ENCODE peak calls at places on chromosomes 1 and 21, in nine cellular contexts. J is PC-9, U is neural progenitor cell, O is GM23338, S is astrocyte, D is H9, X is OCI-LY7, R is K562, C is GM23248. L is an unnamed sample.

GRCh38 chr1:72705921-72706320 is 423.6 kb upstream of the NEGR1 start:
- DNase-seq in J (no peak), U (no peak), O (no peak), S (no peak), D (no peak), X (no peak), R (no peak), C (no peak), L (no peak)

GRCh38 chr1:12717301-12717838 is 1.5 kb downstream of the AADACL3 start:
- DNase-seq in J (no peak), U (peak; percentile 4), O (no peak), S (no peak), D (peak; percentile 41), X (no peak), R (no peak), C (no peak), L (no peak)

GRCh38 chr1:91282695-91283420 is 121.8 kb downstream of the HFM1 start:
- DNase-seq in J (peak; percentile 37), U (peak; percentile 83), O (peak; percentile 91), S (peak; percentile 50), D (peak; percentile 64), X (peak; percentile 64), R (peak; percentile 60), C (peak; percentile 79), L (peak; percentile 90)

GRCh38 chr1:179142889-179143299 is 61.0 kb downstream of the TOR3A start:
- DNase-seq in J (peak; percentile 41), U (no peak), O (no peak), S (peak; percentile 99), D (no peak), X (no peak), R (no peak), C (peak; percentile 98), L (no peak)

GRCh38 chr1:177945943-177946650 is 23.8 kb downstream of the SEC16B start:
- DNase-seq in J (peak; percentile 57), U (peak; percentile 82), O (peak; percentile 90), S (no peak), D (peak; percentile 84), X (peak; percentile 58), R (peak; percentile 70), C (peak; percentile 74), L (no peak)

GRCh38 chr1:216686860-216687545 is 36.2 kb downstream of the ESRRG start:
- DNase-seq in J (no peak), U (peak; percentile 27), O (peak; percentile 32), S (peak; percentile 3), D (peak; percentile 41), X (no peak), R (no peak), C (no peak), L (no peak)

GRCh38 chr1:28801461-28801860 is 10.5 kb upstream of the OPRD1 start:
- DNase-seq in J (no peak), U (no peak), O (no peak), S (no peak), D (no peak), X (no peak), R (no peak), C (no peak), L (no peak)

GRCh38 chr1:26949926-26950319 is 10.3 kb downstream of the KDF1 start:
- DNase-seq in J (peak; percentile 18), U (no peak), O (no peak), S (no peak), D (no peak), X (no peak), R (no peak), C (no peak), L (no peak)

GRCh38 chr1:204348722-204349121 is 11.0 kb downstream of the PLEKHA6 start:
- DNase-seq in J (no peak), U (peak; percentile 60), O (peak; percentile 46), S (peak; percentile 49), D (no peak), X (no peak), R (peak; percentile 74), C (peak; percentile 87), L (peak; percentile 82)

GRCh38 chr1:5704785-5705514 is 287.3 kb downstream of the NPHP4 start:
- DNase-seq in J (no peak), U (no peak), O (no peak), S (no peak), D (no peak), X (no peak), R (no peak), C (no peak), L (no peak)

GRCh38 chr1:226248091-226248490 is 24.6 kb downstream of the MIXL1 start:
- DNase-seq in J (no peak), U (no peak), O (no peak), S (no peak), D (no peak), X (no peak), R (no peak), C (peak; percentile 56), L (no peak)

GRCh38 chr1:12502300-12503109 is 115.5 kb downstream of the DHRS3 start:
- DNase-seq in J (no peak), U (no peak), O (no peak), S (no peak), D (no peak), X (no peak), R (no peak), C (no peak), L (peak; percentile 85)

GRCh38 chr1:91699339-91699970 is 186.5 kb downstream of the TGFBR3 start:
- DNase-seq in J (no peak), U (no peak), O (no peak), S (no peak), D (no peak), X (no peak), R (no peak), C (peak; percentile 97), L (peak; percentile 51)

GRCh38 chr1:181583598-181583997 is 100.3 kb downstream of the CACNA1E start:
- DNase-seq in J (no peak), U (peak; percentile 23), O (peak; percentile 87), S (no peak), D (peak; percentile 60), X (no peak), R (no peak), C (no peak), L (no peak)

GRCh38 chr21:30880914-30881313 is 466 bp downstream of the KRTAP11-1 start:
- DNase-seq in J (no peak), U (no peak), O (no peak), S (no peak), D (no peak), X (no peak), R (no peak), C (no peak), L (no peak)
- H3K79me2 ChIP-seq in J (no peaks in the 10 kb centered on the region), U (no peaks in the 10 kb centered on the region), O (no peaks in the 10 kb centered on the region), S (no peaks in the 10 kb centered on the region), D (no peaks in the 10 kb centered on the region), X (no peaks in the 10 kb centered on the region), R (no peaks in the 10 kb centered on the region), C (no peaks in the 10 kb centered on the region), L (no peaks in the 10 kb centered on the region)

DNA sequence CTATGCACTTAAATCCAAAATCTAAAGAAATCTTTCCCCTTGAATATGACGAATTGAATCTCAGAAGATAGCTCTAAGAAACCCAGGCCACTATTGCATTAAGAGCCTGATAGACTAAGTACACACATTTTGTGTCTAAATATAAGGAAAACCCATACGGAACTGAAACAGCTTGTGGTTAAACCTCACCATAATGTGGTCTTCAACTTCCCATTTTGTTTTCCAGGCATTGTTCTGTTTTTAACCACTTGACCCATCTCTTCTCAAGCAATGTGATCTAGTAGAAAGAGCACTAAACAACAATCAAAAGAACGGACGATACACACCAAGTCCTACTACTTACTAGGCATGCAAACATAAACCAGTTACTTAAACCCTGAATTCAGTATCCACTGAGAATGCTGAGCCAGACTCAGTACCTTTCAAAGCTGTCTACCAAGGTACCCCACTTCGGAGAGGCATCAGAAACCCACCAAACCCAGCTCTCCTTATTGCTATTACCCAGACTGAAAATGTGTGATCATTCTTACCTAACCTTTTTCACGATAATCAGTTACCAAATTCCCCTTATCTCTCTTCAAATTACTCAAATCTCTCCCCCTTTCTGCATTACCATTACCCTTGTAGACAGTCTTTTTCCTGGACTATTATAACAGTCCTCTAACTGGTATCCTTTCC is 12.8 kb downstream of the OTUD7B start:
- DNase-seq in J (no peak), U (no peak), O (no peak), S (no peak), D (no peak), X (peak; percentile 75), R (no peak), C (no peak), L (no peak)
- H4K20me1 ChIP-seq in J (peaks cover 20% of the 10 kb centered on the region), U (peaks cover 67% of the 10 kb centered on the region), O (peaks cover 9% of the 10 kb centered on the region), S (peaks cover 87% of the 10 kb centered on the region), D (no peaks in the 10 kb centered on the region), X (peaks cover 43% of the 10 kb centered on the region), R (peaks cover 18% of the 10 kb centered on the region), C (peaks cover 18% of the 10 kb centered on the region), L (peaks cover 61% of the 10 kb centered on the region)

DNA sequence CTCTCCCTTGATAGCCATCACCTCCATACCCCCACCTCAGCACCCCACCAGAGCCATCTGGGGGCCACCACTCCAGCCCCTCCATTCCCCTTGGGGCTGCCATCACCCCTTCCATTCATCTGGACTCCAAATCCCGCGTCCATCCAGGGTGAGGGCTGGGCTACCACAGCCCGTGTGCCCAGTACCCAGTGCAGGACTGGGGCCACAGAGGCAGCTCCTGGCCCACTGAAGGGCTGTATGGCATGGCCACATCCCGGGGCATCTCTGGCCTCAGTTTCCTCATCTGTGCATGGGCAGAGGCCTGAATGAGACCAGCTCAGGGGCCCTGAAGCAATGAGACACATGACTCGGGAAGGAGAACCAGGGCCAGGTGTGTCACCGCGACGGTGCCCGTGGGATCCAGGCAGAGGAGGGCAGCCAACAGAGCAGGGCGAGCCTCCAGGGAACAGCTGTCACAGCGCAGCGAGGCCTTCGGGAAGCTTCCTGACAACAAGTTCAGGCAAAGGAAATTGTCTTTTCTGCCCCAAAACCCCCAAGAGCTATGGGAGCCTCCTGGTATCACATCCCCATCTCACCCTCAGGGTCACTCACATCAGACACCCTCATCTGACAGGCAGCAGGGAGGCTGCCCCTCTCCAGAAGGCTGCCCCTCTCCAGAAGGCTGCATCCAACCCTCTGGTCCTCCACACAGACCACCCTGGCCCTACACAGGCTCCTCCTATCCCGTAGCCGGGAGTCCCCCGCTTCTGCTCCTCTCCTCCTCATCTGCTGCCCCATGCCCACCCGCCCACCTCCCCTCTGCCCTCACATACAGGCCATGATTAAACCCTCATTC is 76.3 kb downstream of the MEGF6 start:
- DNase-seq in J (no peak), U (no peak), O (no peak), S (no peak), D (no peak), X (no peak), R (no peak), C (no peak), L (peak; percentile 87)
- H3K79me2 ChIP-seq in J (peaks cover 12% of the 10 kb centered on the region), U (no peaks in the 10 kb centered on the region), O (no peaks in the 10 kb centered on the region), S (no peaks in the 10 kb centered on the region), D (no peaks in the 10 kb centered on the region), X (no peaks in the 10 kb centered on the region), R (no peaks in the 10 kb centered on the region), C (no peaks in the 10 kb centered on the region), L (peaks cover under 1% of the 10 kb centered on the region)

DNA sequence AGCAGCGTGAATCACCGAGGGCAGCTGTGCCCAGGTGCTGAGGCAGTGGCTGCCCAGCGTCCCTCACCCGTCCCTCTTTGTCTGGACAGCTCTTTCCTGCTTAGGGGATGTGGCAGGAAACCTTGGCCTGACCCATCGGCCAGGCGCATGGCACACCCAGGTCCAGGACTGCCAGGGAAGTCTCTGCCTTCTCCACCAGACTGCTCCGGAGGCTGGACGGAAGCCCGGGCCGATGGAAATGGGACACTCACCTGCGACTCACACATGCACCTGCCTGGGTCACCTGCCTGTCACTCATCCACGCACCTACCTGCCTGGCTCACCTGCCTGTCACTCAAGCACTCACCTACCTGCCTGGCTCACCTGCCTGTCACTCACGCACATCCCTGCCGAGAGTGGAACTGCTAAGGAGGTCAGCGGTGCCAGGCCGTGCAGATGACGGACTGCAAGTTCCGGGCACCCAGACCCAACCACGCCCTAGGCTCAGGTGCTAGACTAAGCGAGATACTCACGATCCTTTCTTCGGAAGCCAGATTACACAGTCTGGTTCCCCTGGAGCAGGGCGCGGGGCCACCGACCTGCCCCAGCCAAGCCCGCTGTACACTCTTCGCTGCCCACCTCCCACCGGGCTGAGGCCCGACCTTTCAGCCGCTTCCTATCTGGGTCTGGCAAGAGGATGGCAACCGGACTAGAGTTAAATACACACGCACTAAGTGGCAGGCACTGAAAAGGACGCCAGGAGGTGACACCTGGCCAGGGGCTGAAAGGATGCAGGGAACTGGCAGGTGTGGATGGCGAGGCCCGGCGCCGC is 1.1 kb downstream of the UBE2J2 start:
- DNase-seq in J (peak; percentile 65), U (no peak), O (no peak), S (no peak), D (no peak), X (peak; percentile 54), R (no peak), C (peak; percentile 25), L (no peak)
- H4K20me1 ChIP-seq in J (peaks cover 45% of the 10 kb centered on the region), U (peaks cover 53% of the 10 kb centered on the region), O (peaks cover 18% of the 10 kb centered on the region), S (peaks cover 48% of the 10 kb centered on the region), D (peaks cover 2% of the 10 kb centered on the region), X (peaks cover 12% of the 10 kb centered on the region), R (peaks cover 23% of the 10 kb centered on the region), C (no peaks in the 10 kb centered on the region), L (peaks cover 26% of the 10 kb centered on the region)